ENCODE peak calls at places on chromosomes 4 and X, in nine cellular contexts. B is ascending aorta, J is transverse colon, S is mammary epithelial cell, U is GM20000, E is endothelial cell of umbilical vein, W is pancreas, V is upper lobe of right lung, X is prostate gland. L is an unnamed sample.

GRCh38 chrX:12947545-12948235 is 27.2 kb upstream of the TMSB4X start:
- DNase-seq in W (no peak), X (no peak), E (no peak), U (no peak), J (no peak), S (no peak), B (no peak), V (no peak), L (peak)

GRCh38 chr4:10582059-10582686 is 102.4 kb downstream of the CLNK start:
- DNase-seq in X (peak), S (peak), B (no peak), U (no peak), E (peak), J (peak), V (no peak), W (no peak), L (peak)

GRCh38 chr4:165609653-165610052 is 230.8 kb downstream of the CPE start:
- DNase-seq in V (no peak), J (no peak), E (no peak), S (no peak), W (no peak), U (no peak), X (no peak), B (no peak), L (no peak)

GRCh38 chr4:18214656-18215055 is 193.1 kb upstream of the LCORL start:
- DNase-seq in W (no peak), U (no peak), J (no peak), X (no peak), V (no peak), E (no peak), S (no peak), B (no peak), L (peak)

GRCh38 chr4:11805837-11806236 is 377.1 kb upstream of the HS3ST1 start:
- DNase-seq in E (peak), X (peak), S (peak), B (no peak), U (peak), V (no peak), W (no peak), J (no peak), L (no peak)

GRCh38 chr4:28947374-28947773 is 1772.8 kb upstream of the PCDH7 start:
- DNase-seq in V (no peak), B (no peak), J (no peak), X (no peak), U (no peak), S (no peak), W (no peak), E (no peak), L (no peak)

GRCh38 chr4:27068151-27068862 is 207.7 kb downstream of the STIM2 start:
- DNase-seq in V (no peak), X (no peak), E (no peak), J (no peak), W (no peak), U (no peak), S (no peak), B (no peak), L (no peak)

GRCh38 chrX:96611619-96612362 is 72.9 kb upstream of the DIAPH2 start:
- DNase-seq in S (no peak), V (no peak), E (no peak), J (no peak), B (no peak), X (no peak), W (no peak), U (no peak), L (no peak)

GRCh38 chr4:86670739-86671138 is 76.6 kb downstream of the PTPN13 start:
- DNase-seq in V (no peak), E (peak), B (no peak), J (no peak), W (no peak), U (no peak), X (no peak), S (peak), L (no peak)

DNA sequence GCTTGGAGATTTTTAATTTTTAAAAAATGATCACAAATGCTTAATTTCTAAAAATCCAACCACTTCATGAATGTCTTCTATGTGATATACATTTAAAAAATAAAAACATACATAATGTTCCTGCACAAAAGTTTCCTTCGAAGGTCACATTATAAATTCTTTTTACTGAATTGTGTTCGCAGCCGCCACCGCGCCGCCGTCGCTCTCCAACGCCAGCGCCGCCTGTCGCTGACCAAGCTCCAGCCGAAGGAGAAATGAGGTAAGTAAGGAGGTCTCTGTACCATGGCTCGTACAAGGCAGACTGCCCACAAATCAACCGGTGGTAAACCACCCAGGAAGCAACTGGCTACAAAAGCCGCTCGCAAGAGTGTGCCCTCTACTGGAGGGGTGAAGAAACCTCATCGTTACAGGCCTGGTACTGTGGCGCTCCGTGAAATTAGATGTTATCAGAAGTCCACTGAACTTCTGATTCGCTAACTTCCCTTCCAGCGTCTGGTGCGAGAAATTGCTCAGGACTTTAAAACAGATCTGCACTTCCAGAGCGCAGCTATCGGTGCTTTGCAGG is 48.8 kb upstream of the NEUROG2 start:
- DNase-seq in X (no peak), V (no peak), J (no peak), U (no peak), S (no peak), W (no peak), E (no peak), B (no peak), L (no peak)
- TF ChIP-seq CTCF in X (no peak), V (no peak), J (no peak), U (no peak), S (no peak), W (no peak), E (no peak), B (no peak), L (no peak)

GRCh38 chr4:107665001-107665400 is 55.0 kb downstream of the PAPSS1 start:
- DNase-seq in E (peak), W (no peak), V (no peak), X (no peak), J (no peak), U (no peak), B (no peak), S (no peak), L (no peak)

GRCh38 chr4:107669068-107669467 is 51.0 kb downstream of the PAPSS1 start:
- DNase-seq in U (no peak), X (no peak), S (no peak), W (no peak), J (no peak), E (no peak), B (no peak), V (no peak), L (no peak)

GRCh38 chr4:107666134-107666533 is 53.9 kb downstream of the PAPSS1 start:
- DNase-seq in J (no peak), W (no peak), V (no peak), E (peak), B (no peak), U (no peak), S (no peak), X (no peak), L (no peak)
- TF ChIP-seq CTCF in J (peak), W (no peak), V (peak), E (peak), B (no peak), U (no peak), S (no peak), X (peak), L (no peak)

DNA sequence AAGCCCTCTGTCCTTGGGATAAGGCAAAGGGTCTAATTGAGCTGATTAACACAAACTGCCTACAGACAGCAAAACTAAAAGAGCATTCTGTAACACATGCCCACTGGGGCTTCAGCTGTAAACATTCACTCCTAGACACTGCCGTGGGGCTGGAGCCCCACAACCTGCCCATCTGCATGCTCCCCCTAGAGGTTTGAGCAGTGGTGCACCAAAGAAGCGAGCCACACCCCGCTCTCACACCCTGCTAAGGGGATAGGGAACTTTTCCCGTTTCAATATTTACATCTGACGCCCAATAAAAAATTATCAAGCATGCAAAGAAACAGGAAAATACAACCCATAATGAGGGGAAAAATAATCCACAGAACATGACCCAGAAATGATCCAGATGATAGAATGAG is 46.9 kb upstream of the HSD17B10 start:
- DNase-seq in E (no peak), B (no peak), S (no peak), V (no peak), W (no peak), U (no peak), X (no peak), J (peak), L (no peak)
- TF ChIP-seq CTCF in E (peak), B (no peak), S (peak), V (peak), W (no peak), U (no peak), X (no peak), J (peak), L (no peak)

DNA sequence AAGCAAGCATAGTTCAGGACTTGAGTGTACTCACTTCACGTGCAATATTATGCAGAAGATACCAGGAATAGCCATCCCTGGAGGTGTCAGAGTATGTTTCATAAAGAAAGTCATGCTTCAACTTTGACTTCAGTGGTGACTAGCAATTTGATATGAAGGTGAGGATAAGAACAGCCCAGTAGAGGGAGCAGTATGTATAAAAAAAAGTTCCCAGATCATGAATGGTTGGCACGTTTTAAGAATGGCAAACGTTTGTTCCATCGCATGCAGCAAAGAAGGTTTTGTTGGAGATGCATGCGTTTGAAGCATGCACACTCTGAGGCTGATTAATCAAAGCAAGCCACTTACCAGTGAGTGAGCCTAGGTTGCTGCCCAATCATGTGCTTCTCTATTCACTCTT is 33.5 kb upstream of the SLITRK4 start:
- DNase-seq in W (no peak), V (no peak), B (no peak), U (no peak), S (peak), X (no peak), E (no peak), J (no peak), L (no peak)
- TF ChIP-seq CTCF in W (no peak), V (no peak), B (no peak), U (no peak), S (peak), X (no peak), E (no peak), J (no peak), L (no peak)

DNA sequence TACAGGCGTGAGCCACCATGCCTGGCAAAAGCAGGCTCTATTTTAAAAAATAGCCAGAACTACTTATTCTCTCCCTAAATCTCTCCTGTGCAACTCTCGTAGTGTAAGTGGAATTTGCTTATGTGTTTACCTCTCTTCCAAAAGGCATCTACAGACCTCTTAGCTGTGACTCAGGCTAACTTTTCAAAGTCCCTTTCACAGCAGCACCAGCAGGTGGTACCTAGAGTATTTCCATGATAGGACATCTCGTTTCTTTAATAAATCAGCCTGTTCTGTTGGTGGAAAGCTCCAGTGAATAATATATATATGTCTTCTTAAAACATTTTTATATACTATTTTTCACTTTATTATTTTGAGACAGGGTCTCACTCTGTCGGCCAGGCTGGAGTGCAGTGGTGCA is 89.0 kb downstream of the NSUN7 start:
- DNase-seq in V (no peak), J (no peak), X (no peak), U (no peak), W (no peak), E (no peak), B (no peak), S (no peak), L (no peak)
- TF ChIP-seq CTCF in V (no peak), J (no peak), X (no peak), U (peak), W (no peak), E (no peak), B (no peak), S (no peak), L (no peak)

L was measured in glutamatergic neuron.